ENCODE peak calls at places on chromosomes 4 and X, in seven cellular contexts. One of them, this sample, is unnamed.

GRCh38 chr4:147633113-147633512 is 15.9 kb downstream of the TMEM184C start:
- DNase-seq in astrocyte of the cerebellum: no peak
- DNase-seq in erythroblast: no peak
- DNase-seq in tibial artery: no peak
- DNase-seq in activated T-cell treated with anti-CD3 and anti-CD28 coated beads for 24 hours: no peak
- DNase-seq in H54: no peak
- DNase-seq in mucosa of descending colon: no peak
- DNase-seq in this sample: no peak

GRCh38 chrX:124555036-124555595 is 208.8 kb downstream of the SH2D1A start:
- DNase-seq in astrocyte of the cerebellum: peak; percentile 1
- DNase-seq in erythroblast: no peak
- DNase-seq in tibial artery: no peak
- DNase-seq in activated T-cell treated with anti-CD3 and anti-CD28 coated beads for 24 hours: no peak
- DNase-seq in H54: peak; percentile 14
- DNase-seq in mucosa of descending colon: no peak
- DNase-seq in this sample: no peak

GRCh38 chr4:8917868-8918783 is 46.5 kb upstream of the HMX1 start:
- DNase-seq in astrocyte of the cerebellum: no peak
- DNase-seq in erythroblast: peak; percentile 56
- DNase-seq in tibial artery: peak; percentile 32
- DNase-seq in activated T-cell treated with anti-CD3 and anti-CD28 coated beads for 24 hours: peak; percentile 53
- DNase-seq in H54: peak; percentile 73
- DNase-seq in mucosa of descending colon: peak; percentile 77
- DNase-seq in this sample: peak; percentile 82

GRCh38 chrX:27915617-27916016 is 65.6 kb downstream of the DCAF8L1 start:
- DNase-seq in astrocyte of the cerebellum: no peak
- DNase-seq in erythroblast: no peak
- DNase-seq in tibial artery: no peak
- DNase-seq in activated T-cell treated with anti-CD3 and anti-CD28 coated beads for 24 hours: no peak
- DNase-seq in H54: no peak
- DNase-seq in mucosa of descending colon: no peak
- DNase-seq in this sample: no peak

GRCh38 chrX:28205905-28206304 is 224.7 kb upstream of the DCAF8L1 start:
- DNase-seq in astrocyte of the cerebellum: no peak
- DNase-seq in erythroblast: no peak
- DNase-seq in tibial artery: no peak
- DNase-seq in activated T-cell treated with anti-CD3 and anti-CD28 coated beads for 24 hours: no peak
- DNase-seq in H54: no peak
- DNase-seq in mucosa of descending colon: no peak
- DNase-seq in this sample: peak; percentile 2

GRCh38 chr4:76981649-76982048 is 32.1 kb downstream of the SEPTIN11 start:
- DNase-seq in astrocyte of the cerebellum: no peak
- DNase-seq in erythroblast: peak; percentile 12
- DNase-seq in tibial artery: no peak
- DNase-seq in activated T-cell treated with anti-CD3 and anti-CD28 coated beads for 24 hours: no peak
- DNase-seq in H54: no peak
- DNase-seq in mucosa of descending colon: no peak
- DNase-seq in this sample: no peak

GRCh38 chr4:727576-727975 is 21.9 kb downstream of the PCGF3 start:
- DNase-seq in astrocyte of the cerebellum: no peak
- DNase-seq in erythroblast: no peak
- DNase-seq in tibial artery: no peak
- DNase-seq in activated T-cell treated with anti-CD3 and anti-CD28 coated beads for 24 hours: no peak
- DNase-seq in H54: no peak
- DNase-seq in mucosa of descending colon: no peak
- DNase-seq in this sample: no peak

GRCh38 chrX:134676440-134676839 is 18.2 kb upstream of the PLAC1 start:
- DNase-seq in astrocyte of the cerebellum: no peak
- DNase-seq in erythroblast: no peak
- DNase-seq in tibial artery: no peak
- DNase-seq in activated T-cell treated with anti-CD3 and anti-CD28 coated beads for 24 hours: no peak
- DNase-seq in H54: peak; percentile 18
- DNase-seq in mucosa of descending colon: no peak
- DNase-seq in this sample: no peak

GRCh38 chr4:3074078-3074845 is at the start of the genes HTT and HTT-AS:
- DNase-seq in astrocyte of the cerebellum: peak; percentile 85
- DNase-seq in erythroblast: peak; percentile 98
- DNase-seq in tibial artery: peak; percentile 94
- DNase-seq in activated T-cell treated with anti-CD3 and anti-CD28 coated beads for 24 hours: peak; percentile 92
- DNase-seq in H54: peak; percentile 80
- DNase-seq in mucosa of descending colon: peak; percentile 99
- DNase-seq in this sample: peak; percentile 93

GRCh38 chrX:103215768-103216085 is 819 bp downstream of the BEX4 start:
- DNase-seq in astrocyte of the cerebellum: no peak
- DNase-seq in erythroblast: peak; percentile 60
- DNase-seq in tibial artery: no peak
- DNase-seq in activated T-cell treated with anti-CD3 and anti-CD28 coated beads for 24 hours: no peak
- DNase-seq in H54: no peak
- DNase-seq in mucosa of descending colon: no peak
- DNase-seq in this sample: no peak

GRCh38 chr4:184448828-184449227 is 25.5 kb downstream of the IRF2 start:
- DNase-seq in astrocyte of the cerebellum: no peak
- DNase-seq in erythroblast: peak; percentile 15
- DNase-seq in tibial artery: peak; percentile 49
- DNase-seq in activated T-cell treated with anti-CD3 and anti-CD28 coated beads for 24 hours: no peak
- DNase-seq in H54: peak; percentile 37
- DNase-seq in mucosa of descending colon: no peak
- DNase-seq in this sample: no peak

GRCh38 chr4:23602720-23603119 is 287.1 kb downstream of the PPARGC1A start:
- DNase-seq in astrocyte of the cerebellum: no peak
- DNase-seq in erythroblast: no peak
- DNase-seq in tibial artery: no peak
- DNase-seq in activated T-cell treated with anti-CD3 and anti-CD28 coated beads for 24 hours: no peak
- DNase-seq in H54: no peak
- DNase-seq in mucosa of descending colon: no peak
- DNase-seq in this sample: no peak

GRCh38 chr4:7206856-7207567 is 14.7 kb downstream of the SORCS2 start:
- DNase-seq in astrocyte of the cerebellum: peak; percentile 78
- DNase-seq in erythroblast: no peak
- DNase-seq in tibial artery: peak; percentile 83
- DNase-seq in activated T-cell treated with anti-CD3 and anti-CD28 coated beads for 24 hours: no peak
- DNase-seq in H54: peak; percentile 84
- DNase-seq in mucosa of descending colon: peak; percentile 63
- DNase-seq in this sample: peak; percentile 46

GRCh38 chr4:123980736-123981285 is 584.2 kb downstream of the SPRY1 start:
- DNase-seq in astrocyte of the cerebellum: no peak
- DNase-seq in erythroblast: no peak
- DNase-seq in tibial artery: no peak
- DNase-seq in activated T-cell treated with anti-CD3 and anti-CD28 coated beads for 24 hours: no peak
- DNase-seq in H54: no peak
- DNase-seq in mucosa of descending colon: no peak
- DNase-seq in this sample: no peak

GRCh38 chr4:70505152-70505748 is 13.1 kb upstream of the AMTN start:
- DNase-seq in astrocyte of the cerebellum: peak; percentile 20
- DNase-seq in erythroblast: peak; percentile 65
- DNase-seq in tibial artery: peak; percentile 30
- DNase-seq in activated T-cell treated with anti-CD3 and anti-CD28 coated beads for 24 hours: peak; percentile 30
- DNase-seq in H54: no peak
- DNase-seq in mucosa of descending colon: peak; percentile 60
- DNase-seq in this sample: peak; percentile 75

GRCh38 chr4:175386776-175387507 is 425.1 kb downstream of the GPM6A start:
- DNase-seq in astrocyte of the cerebellum: no peak
- DNase-seq in erythroblast: no peak
- DNase-seq in tibial artery: no peak
- DNase-seq in activated T-cell treated with anti-CD3 and anti-CD28 coated beads for 24 hours: no peak
- DNase-seq in H54: no peak
- DNase-seq in mucosa of descending colon: no peak
- DNase-seq in this sample: peak; percentile 62